ENCODE peak calls at places on chromosomes 1 and 21, in five cellular contexts. K, P, D, W and B are unnamed samples. For H3K4me1, the result is how much of the 10 kb centered on the place peaks cover.

GRCh38 chr1:175178456-175178855 is 14.1 kb downstream of the KIAA0040 start:
- DNase-seq in K (no peak), P (no peak), D (no peak), W (no peak), B (no peak)

GRCh38 chr1:81208441-81208840 is 592.3 kb upstream of the ADGRL2 start:
- DNase-seq in K (no peak), P (no peak), D (no peak), W (no peak), B (no peak)

GRCh38 chr21:32993894-32994293 is 31.8 kb upstream of the OLIG2 start:
- DNase-seq in K (no peak), P (no peak), D (no peak), W (no peak), B (no peak)

GRCh38 chr1:84008631-84009030 is 9.7 kb upstream of the TTLL7 start:
- DNase-seq in K (no peak), P (no peak), D (no peak), W (no peak), B (no peak)

GRCh38 chr1:220775238-220775853 is 11.4 kb upstream of the MTARC1 start:
- DNase-seq in K (peak), P (no peak), D (peak), W (peak), B (peak)

GRCh38 chr1:204826970-204827369 is 43.7 kb upstream of the NFASC start:
- DNase-seq in K (peak), P (no peak), D (peak), W (peak), B (peak)

GRCh38 chr1:156420209-156421061 is 51.4 kb downstream of the RHBG start:
- DNase-seq in K (no peak), P (no peak), D (no peak), W (no peak), B (peak)

GRCh38 chr1:78617615-78618026 is 2.6 kb upstream of the IFI44L start:
- DNase-seq in K (peak), P (peak), D (peak), W (peak), B (peak)

GRCh38 chr1:208179850-208180416 is 64.3 kb downstream of the PLXNA2 start:
- DNase-seq in K (no peak), P (no peak), D (no peak), W (no peak), B (peak)

GRCh38 chr1:111417755-111418154 is 9.8 kb downstream of the OVGP1 start:
- DNase-seq in K (no peak), P (no peak), D (peak), W (no peak), B (peak)

GRCh38 chr1:66317156-66317543 is 216.8 kb upstream of the SGIP1 start:
- DNase-seq in K (no peak), P (no peak), D (no peak), W (no peak), B (no peak)

GRCh38 chr1:180953791-180954721 is 41.4 kb downstream of the KIAA1614 start:
- DNase-seq in K (peak), P (peak), D (peak), W (no peak), B (peak)

DNA sequence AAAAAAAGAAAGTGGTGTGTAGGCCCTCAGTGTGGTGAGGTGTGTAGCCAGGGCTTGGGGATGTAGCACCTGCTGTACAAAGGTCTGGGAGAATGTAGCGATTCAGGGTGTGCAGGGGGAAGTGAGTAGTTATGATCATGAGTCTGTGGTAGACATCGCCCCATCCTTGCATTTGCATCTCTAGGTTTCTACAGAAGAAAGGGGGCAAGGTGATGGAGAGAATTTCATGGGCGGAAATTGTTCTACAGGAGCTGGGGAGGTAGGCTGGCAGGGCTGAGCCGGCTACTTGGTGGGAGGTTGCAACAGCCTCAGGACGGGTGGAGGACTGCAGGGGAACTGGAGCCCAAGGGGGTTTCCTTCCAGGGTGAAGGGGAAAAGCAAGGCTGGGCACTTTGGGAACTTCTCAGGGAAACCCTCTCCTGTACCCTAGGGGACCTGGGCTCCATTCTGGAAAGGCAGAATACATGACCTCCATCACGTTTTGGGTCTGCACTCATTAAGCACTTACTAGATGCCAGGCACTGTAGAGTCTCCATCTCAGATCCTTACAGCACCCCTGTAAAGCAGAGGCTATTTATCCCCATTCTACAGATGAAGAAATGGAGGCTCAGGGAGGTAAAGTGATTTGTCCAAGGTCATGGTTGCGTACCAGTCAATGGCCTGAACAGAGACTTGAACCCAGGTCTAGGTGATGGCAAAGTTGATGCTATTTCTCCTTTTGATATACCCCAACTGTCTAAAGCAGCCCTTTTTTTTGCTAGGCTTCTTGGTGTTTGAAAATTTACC is 14.5 kb upstream of the TNFRSF1B start:
- DNase-seq in K (no peak), P (peak), D (no peak), W (no peak), B (no peak)
- H3K4me1 ChIP-seq in K (under half), P (half or more), D (under half), W (under half), B (under half)

DNA sequence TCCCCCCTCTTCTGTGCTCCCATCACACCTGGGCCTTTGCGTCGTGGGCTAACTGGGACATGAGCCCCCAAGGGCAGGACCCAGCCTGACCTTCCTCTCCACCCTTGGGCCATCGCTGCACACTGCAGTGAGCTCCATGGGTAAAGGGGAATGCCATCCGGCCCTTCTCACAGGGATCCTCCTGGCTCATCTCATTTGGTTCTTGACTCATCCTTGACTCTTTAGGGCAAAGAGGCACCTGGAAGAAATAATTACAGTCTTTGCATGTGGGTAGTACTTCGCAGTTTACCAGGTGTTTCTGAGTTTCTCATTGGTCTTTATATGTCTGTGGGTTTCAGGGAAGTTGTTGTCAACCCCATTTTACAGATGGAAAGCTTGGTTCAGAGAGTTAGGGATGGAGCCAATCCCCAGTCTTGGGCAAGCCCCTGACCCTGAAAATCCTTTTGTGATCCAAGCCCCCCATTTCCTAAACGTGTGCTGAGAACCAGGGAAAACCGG is 59.3 kb upstream of the ID3 start:
- DNase-seq in K (no peak), P (no peak), D (no peak), W (no peak), B (no peak)
- TF ChIP-seq JUNB in K (no peak), P (no peak), D (no peak), W (no peak), B (no peak)

GRCh38 chr1:197798492-197798891 is 23.2 kb upstream of the DENND1B start:
- DNase-seq in K (no peak), P (no peak), D (no peak), W (no peak), B (no peak)

GRCh38 chr1:197801111-197801482 is 25.8 kb upstream of the DENND1B start:
- DNase-seq in K (no peak), P (no peak), D (no peak), W (no peak), B (no peak)

GRCh38 chr1:197800379-197801110 is 25.3 kb upstream of the DENND1B start:
- DNase-seq in K (no peak), P (no peak), D (no peak), W (no peak), B (no peak)

GRCh38 chr1:197797010-197797409 is 21.7 kb upstream of the DENND1B start:
- DNase-seq in K (no peak), P (no peak), D (no peak), W (no peak), B (no peak)

DNA sequence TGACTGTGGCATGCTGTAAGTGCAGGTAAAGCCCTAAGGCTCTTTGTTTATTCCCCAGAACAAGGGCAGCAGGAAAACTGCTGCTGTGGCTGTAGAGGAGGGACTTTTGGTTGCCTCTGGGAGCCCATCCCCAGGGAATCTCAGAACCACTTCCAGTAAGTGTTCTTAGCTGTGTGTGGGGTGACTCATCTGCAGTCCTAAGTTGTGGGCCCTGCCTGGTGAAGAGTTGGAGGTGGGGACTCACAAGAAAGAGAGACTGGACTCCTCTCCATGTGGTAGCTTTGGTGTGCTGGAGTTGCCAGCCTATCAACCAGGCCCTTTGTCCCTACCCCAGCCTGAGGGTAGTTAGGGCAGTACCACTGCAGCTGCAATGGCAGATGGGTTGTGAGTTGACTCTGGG is 24.0 kb upstream of the DENND1B start:
- DNase-seq in K (no peak), P (no peak), D (no peak), W (no peak), B (no peak)
- TF ChIP-seq REST in K (no peak), P (no peak), D (no peak), W (no peak), B (no peak)

GRCh38 chr1:177135250-177135649 is 29.3 kb downstream of the ASTN1 start:
- DNase-seq in K (no peak), P (no peak), D (no peak), W (no peak), B (no peak)
- H3K4me1 ChIP-seq in K (under half), P (under half), D (under half), W (under half), B (under half)

GRCh38 chr1:229129306-229130027 is 141.4 kb upstream of the RAB4A start:
- DNase-seq in K (no peak), P (no peak), D (no peak), W (no peak), B (no peak)
- TF ChIP-seq JUNB in K (no peak), P (no peak), D (no peak), W (no peak), B (no peak)